ENCODE peak calls at places on chromosomes 16 and 17, in seven cellular contexts. O is effector memory CD4-positive, alpha-beta T cell; H is OCI-LY7; X is mesendoderm; V is prostate gland; D is adrenal gland; G is PC-9. F is an unnamed sample.

GRCh38 chr16:4989391-4990006 is 31.4 kb downstream of the SEC14L5 start:
- DNase-seq in D (no peak), G (no peak), H (no peak), O (no peak), X (peak; percentile 16), V (no peak), F (no peak)

GRCh38 chr16:15946257-15947044 is 3.0 kb upstream of the ABCC1 start:
- DNase-seq in D (no peak), O (no peak), X (no peak), V (peak; percentile 58), H (no peak), G (peak; percentile 87), F (no peak)

GRCh38 chr17:17075037-17075755 is 32.9 kb downstream of the MPRIP start:
- DNase-seq in H (no peak), V (no peak), D (no peak), X (no peak), O (no peak), G (no peak), F (peak; percentile 64)

GRCh38 chr17:4332296-4332970 is 34.0 kb downstream of the UBE2G1 start:
- DNase-seq in V (no peak), D (no peak), G (peak; percentile 59), H (no peak), O (no peak), X (peak; percentile 65), F (no peak)

GRCh38 chr17:68205251-68205807 is 42.5 kb upstream of the AMZ2 start:
- DNase-seq in D (peak; percentile 90), H (peak; percentile 97), O (peak; percentile 88), X (peak; percentile 91), V (peak; percentile 93), G (peak; percentile 65), F (peak; percentile 93)

GRCh38 chr17:78126895-78127239 is 1.7 kb downstream of the TMC6 start:
- DNase-seq in X (no peak), H (no peak), O (no peak), V (no peak), G (no peak), D (no peak), F (no peak)

GRCh38 chr17:11495616-11496015 is 102.7 kb upstream of the DNAH9 start:
- DNase-seq in X (no peak), H (no peak), O (no peak), V (no peak), D (no peak), G (no peak), F (no peak)

GRCh38 chr17:58336456-58337094 is 8.0 kb upstream of the TSPOAP1 start:
- DNase-seq in V (no peak), O (no peak), H (peak; percentile 83), D (peak; percentile 49), X (no peak), G (no peak), F (no peak)

GRCh38 chr17:72606656-72607055 is 485.8 kb downstream of the SLC39A11 start:
- DNase-seq in H (no peak), V (no peak), O (no peak), G (peak; percentile 17), D (no peak), X (no peak), F (no peak)

GRCh38 chr17:21678451-21679081 is 13.8 kb upstream of the KCNJ18 start:
- DNase-seq in O (no peak), G (no peak), V (no peak), D (no peak), X (no peak), H (no peak), F (no peak)

GRCh38 chr16:20938426-20938825 is 37.9 kb downstream of the LYRM1 start:
- DNase-seq in D (no peak), X (no peak), H (no peak), G (peak; percentile 87), O (no peak), V (no peak), F (no peak)

GRCh38 chr16:23068337-23068736 is 80.9 kb downstream of the USP31 start:
- DNase-seq in D (no peak), V (no peak), G (no peak), X (no peak), H (no peak), O (no peak), F (no peak)

GRCh38 chr17:21419299-21420239 is 43.4 kb downstream of the KCNJ12 start:
- DNase-seq in D (no peak), H (peak; percentile 53), G (no peak), V (no peak), X (peak; percentile 21), O (no peak), F (no peak)

GRCh38 chr16:27174007-27174406 is 29.3 kb upstream of the KDM8 start:
- DNase-seq in D (no peak), V (peak; percentile 63), O (peak; percentile 45), H (peak; percentile 96), X (no peak), G (no peak), F (no peak)
- H3K4me3 ChIP-seq in D (no peak overlapping the region), V (no peak overlapping the region), O (no peak overlapping the region), H (peak overlapping the region; percentile 34), X (no peak overlapping the region), G (no peak overlapping the region), F (no peak overlapping the region)

GRCh38 chr16:70254095-70254964 is 2.6 kb upstream of the EXOSC6 start:
- DNase-seq in G (no peak), H (no peak), X (no peak), V (no peak), O (no peak), D (no peak), F (no peak)
- H3K36me3 ChIP-seq in G (peaks cover 30% of the 10 kb centered on the region), H (peaks cover 90% of the 10 kb centered on the region), X (peaks cover 40% of the 10 kb centered on the region), V (peaks cover 24% of the 10 kb centered on the region), O (peaks cover 45% of the 10 kb centered on the region), D (peaks cover 67% of the 10 kb centered on the region), F (peaks cover 74% of the 10 kb centered on the region)

GRCh38 chr16:48613061-48613957 is 3.3 kb upstream of the N4BP1 start:
- DNase-seq in X (peak; percentile 61), G (peak; percentile 80), D (no peak), V (no peak), H (peak; percentile 35), O (peak; percentile 48), F (no peak)
- H3K4me3 ChIP-seq in X (no peak overlapping the region), G (no peak overlapping the region), D (no peak overlapping the region), V (no peak overlapping the region), H (peak overlapping the region; percentile 29), O (peak overlapping the region; percentile 23), F (no peak overlapping the region)

DNA sequence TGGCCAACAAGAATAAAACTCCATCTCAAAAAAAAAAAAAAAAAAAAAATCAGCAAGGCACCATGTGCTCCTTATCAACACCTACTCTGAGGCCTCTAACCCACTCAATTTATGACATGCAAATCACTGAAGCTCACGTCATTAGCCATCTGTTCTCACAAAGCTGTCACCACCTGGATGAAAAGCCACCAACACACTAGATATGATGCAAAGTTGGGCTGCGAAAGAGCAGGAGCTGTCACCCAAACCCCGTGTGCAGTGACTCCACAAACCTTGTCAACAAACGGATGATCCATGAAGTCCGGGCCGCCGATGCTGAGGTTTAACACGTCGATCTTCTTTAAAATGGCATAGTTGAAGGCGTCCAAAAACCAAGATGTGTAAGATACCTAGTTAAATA is 25.3 kb downstream of the MBTPS1 start:
- DNase-seq in H (peak; percentile 32), X (no peak), V (no peak), O (no peak), D (no peak), G (no peak), F (no peak)
- H3K36me3 ChIP-seq in H (peaks cover 99% of the 10 kb centered on the region), X (peaks cover 18% of the 10 kb centered on the region), V (peaks cover 26% of the 10 kb centered on the region), O (peaks cover 80% of the 10 kb centered on the region), D (peaks cover 90% of the 10 kb centered on the region), G (peaks cover 23% of the 10 kb centered on the region), F (peaks cover 40% of the 10 kb centered on the region)

GRCh38 chr17:82881900-82882714 is 42.3 kb upstream of the ZNF750 start:
- DNase-seq in D (no peak), H (no peak), V (no peak), X (no peak), G (no peak), O (no peak), F (peak; percentile 64)

GRCh38 chr17:82884341-82884871 is 44.6 kb upstream of the ZNF750 start:
- DNase-seq in O (no peak), X (no peak), D (no peak), H (no peak), G (no peak), V (no peak), F (no peak)

GRCh38 chr17:82881292-82881823 is 41.5 kb upstream of the ZNF750 start:
- DNase-seq in X (no peak), O (no peak), D (no peak), H (no peak), V (no peak), G (no peak), F (no peak)

GRCh38 chr17:82883461-82884031 is 43.7 kb upstream of the ZNF750 start:
- DNase-seq in D (no peak), G (no peak), X (no peak), O (no peak), V (no peak), H (no peak), F (no peak)

GRCh38 chr17:82882715-82883446 is 43.1 kb upstream of the ZNF750 start:
- DNase-seq in X (no peak), O (peak; percentile 78), V (peak; percentile 80), D (no peak), G (no peak), H (no peak), F (no peak)
- H3K4me3 ChIP-seq in X (no peak overlapping the region), O (peak overlapping the region; percentile 9), V (peak overlapping the region; percentile 13), D (no peak overlapping the region), G (no peak overlapping the region), H (no peak overlapping the region), F (no peak overlapping the region)

DNA sequence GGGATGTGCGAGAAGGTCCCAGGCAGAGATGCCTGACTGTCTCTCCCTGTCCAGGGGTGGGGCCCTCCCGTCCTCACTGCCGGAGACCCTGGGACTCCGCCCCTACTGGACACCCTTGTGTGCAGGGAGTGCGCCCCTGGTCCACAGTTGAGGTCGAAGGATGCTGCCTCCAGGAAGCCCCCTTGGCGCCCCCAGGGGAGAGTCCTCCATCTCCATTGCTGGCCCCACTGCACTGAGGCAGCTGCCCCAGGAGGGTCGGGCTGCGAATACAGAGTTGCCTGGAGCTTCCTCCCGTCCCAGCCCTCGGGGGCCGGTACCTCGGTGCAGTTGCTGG is 26.6 kb downstream of the CTU2 start:
- DNase-seq in H (no peak), D (no peak), V (no peak), X (no peak), O (no peak), G (no peak), F (no peak)
- H3K36me3 ChIP-seq in H (peaks cover 34% of the 10 kb centered on the region), D (peaks cover 35% of the 10 kb centered on the region), V (no peaks in the 10 kb centered on the region), X (peaks cover 3% of the 10 kb centered on the region), O (peaks cover 65% of the 10 kb centered on the region), G (peaks cover 3% of the 10 kb centered on the region), F (peaks cover 5% of the 10 kb centered on the region)

DNA sequence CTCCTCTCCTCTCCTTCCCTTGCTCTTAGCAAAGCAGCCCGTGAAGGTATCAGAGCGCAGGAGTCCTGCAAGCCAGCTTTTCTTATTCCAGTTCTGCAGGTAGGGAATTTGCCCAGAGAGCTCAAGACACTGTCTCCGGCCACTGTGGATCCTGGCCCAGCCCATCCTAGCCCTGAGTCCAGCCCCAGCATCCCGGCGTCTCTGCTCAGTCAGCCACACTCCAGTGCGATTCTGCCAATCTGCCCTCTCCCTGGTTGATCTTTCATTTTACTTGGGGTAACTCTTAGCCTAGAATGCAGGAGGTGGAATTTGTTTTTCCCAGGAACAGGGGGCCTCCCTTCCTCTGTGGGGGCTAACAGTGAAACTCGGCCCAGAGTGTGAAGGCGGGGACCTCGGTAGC is 176.9 kb upstream of the GSE1 start:
- DNase-seq in G (no peak), D (no peak), X (peak; percentile 28), H (no peak), V (no peak), O (no peak), F (no peak)
- H3K4me3 ChIP-seq in G (no peak overlapping the region), D (no peak overlapping the region), X (no peak overlapping the region), H (no peak overlapping the region), V (no peak overlapping the region), O (no peak overlapping the region), F (no peak overlapping the region)

F was measured in tibial nerve.